ENCODE peak calls at places on chromosomes 7 and 10, in eight cellular contexts. One of them, this sample, is unnamed.

GRCh38 chr10:90871279-90871760 is 454 bp upstream of the RPP30 start:
- DNase-seq in tibial nerve: no peak
- DNase-seq in Peyer's patch: no peak
- DNase-seq in A549: peak
- DNase-seq in stomach: no peak
- DNase-seq in sigmoid colon: no peak
- DNase-seq in IMR-90: peak
- DNase-seq in HepG2: peak
- DNase-seq in this sample: peak

GRCh38 chr7:22819476-22819875 is 3.2 kb downstream of the TOMM7 start:
- DNase-seq in sigmoid colon: no peak
- DNase-seq in tibial nerve: no peak
- DNase-seq in stomach: no peak
- DNase-seq in IMR-90: no peak
- DNase-seq in HepG2: no peak
- DNase-seq in A549: no peak
- DNase-seq in Peyer's patch: no peak
- DNase-seq in this sample: no peak

GRCh38 chr7:33039257-33039904 is 23.2 kb downstream of the NT5C3A start:
- DNase-seq in A549: no peak
- DNase-seq in stomach: no peak
- DNase-seq in IMR-90: no peak
- DNase-seq in sigmoid colon: no peak
- DNase-seq in Peyer's patch: no peak
- DNase-seq in HepG2: no peak
- DNase-seq in tibial nerve: no peak
- DNase-seq in this sample: peak

GRCh38 chr7:78786055-78786454 is 667.4 kb downstream of the MAGI2 start:
- DNase-seq in IMR-90: no peak
- DNase-seq in HepG2: no peak
- DNase-seq in Peyer's patch: no peak
- DNase-seq in tibial nerve: no peak
- DNase-seq in A549: no peak
- DNase-seq in stomach: no peak
- DNase-seq in sigmoid colon: no peak
- DNase-seq in this sample: no peak

GRCh38 chr10:14684363-14684762 is 90.3 kb downstream of the FAM107B start:
- DNase-seq in A549: no peak
- DNase-seq in sigmoid colon: no peak
- DNase-seq in HepG2: no peak
- DNase-seq in IMR-90: no peak
- DNase-seq in tibial nerve: no peak
- DNase-seq in stomach: no peak
- DNase-seq in Peyer's patch: no peak
- DNase-seq in this sample: no peak

GRCh38 chr10:3239066-3239919 is 66.7 kb upstream of the PITRM1 start:
- DNase-seq in Peyer's patch: peak
- DNase-seq in sigmoid colon: peak
- DNase-seq in IMR-90: peak
- DNase-seq in HepG2: peak
- DNase-seq in A549: peak
- DNase-seq in stomach: peak
- DNase-seq in tibial nerve: peak
- DNase-seq in this sample: peak

GRCh38 chr10:100346351-100346764 is 675 bp upstream of the SCD start:
- DNase-seq in stomach: peak
- DNase-seq in IMR-90: peak
- DNase-seq in Peyer's patch: peak
- DNase-seq in tibial nerve: peak
- DNase-seq in sigmoid colon: peak
- DNase-seq in HepG2: peak
- DNase-seq in A549: peak
- DNase-seq in this sample: peak

GRCh38 chr10:92268763-92269162 is 22.1 kb downstream of the CPEB3 start:
- DNase-seq in IMR-90: no peak
- DNase-seq in stomach: no peak
- DNase-seq in HepG2: no peak
- DNase-seq in A549: no peak
- DNase-seq in Peyer's patch: no peak
- DNase-seq in sigmoid colon: no peak
- DNase-seq in tibial nerve: no peak
- DNase-seq in this sample: no peak

GRCh38 chr7:149787428-149788299 is 14.3 kb upstream of the ZNF467 start:
- DNase-seq in sigmoid colon: no peak
- DNase-seq in Peyer's patch: no peak
- DNase-seq in A549: peak
- DNase-seq in stomach: peak
- DNase-seq in tibial nerve: no peak
- DNase-seq in HepG2: no peak
- DNase-seq in IMR-90: no peak
- DNase-seq in this sample: peak

GRCh38 chr7:88216276-88216675 is 3.6 kb downstream of the SRI start:
- DNase-seq in HepG2: no peak
- DNase-seq in tibial nerve: no peak
- DNase-seq in sigmoid colon: no peak
- DNase-seq in stomach: no peak
- DNase-seq in Peyer's patch: no peak
- DNase-seq in IMR-90: no peak
- DNase-seq in A549: no peak
- DNase-seq in this sample: no peak

GRCh38 chr10:14454629-14455028 is 123.9 kb upstream of the FRMD4A start:
- DNase-seq in stomach: no peak
- DNase-seq in Peyer's patch: no peak
- DNase-seq in A549: no peak
- DNase-seq in HepG2: no peak
- DNase-seq in IMR-90: no peak
- DNase-seq in tibial nerve: no peak
- DNase-seq in sigmoid colon: no peak
- DNase-seq in this sample: no peak

GRCh38 chr10:89378006-89378627 is at the start of gene IFIT1B:
- DNase-seq in IMR-90: no peak
- DNase-seq in stomach: no peak
- DNase-seq in A549: no peak
- DNase-seq in tibial nerve: no peak
- DNase-seq in sigmoid colon: no peak
- DNase-seq in HepG2: no peak
- DNase-seq in Peyer's patch: no peak
- DNase-seq in this sample: no peak

GRCh38 chr10:110893559-110894179 is 21.9 kb downstream of the PDCD4 start:
- DNase-seq in IMR-90: peak
- DNase-seq in A549: peak
- DNase-seq in stomach: no peak
- DNase-seq in HepG2: peak
- DNase-seq in Peyer's patch: no peak
- DNase-seq in tibial nerve: no peak
- DNase-seq in sigmoid colon: no peak
- DNase-seq in this sample: peak

GRCh38 chr10:2893446-2893845 is 173.9 kb upstream of the PFKP start:
- DNase-seq in tibial nerve: no peak
- DNase-seq in Peyer's patch: no peak
- DNase-seq in IMR-90: no peak
- DNase-seq in stomach: no peak
- DNase-seq in sigmoid colon: no peak
- DNase-seq in A549: no peak
- DNase-seq in HepG2: no peak
- DNase-seq in this sample: no peak

GRCh38 chr10:43963793-43964425 is 315.2 kb upstream of the ZNF32 start:
- DNase-seq in A549: no peak
- DNase-seq in stomach: no peak
- DNase-seq in HepG2: no peak
- DNase-seq in Peyer's patch: no peak
- DNase-seq in sigmoid colon: no peak
- DNase-seq in IMR-90: no peak
- DNase-seq in tibial nerve: no peak
- DNase-seq in this sample: no peak

GRCh38 chr10:129161184-129161583 is 305.9 kb upstream of the MGMT start:
- DNase-seq in Peyer's patch: no peak
- DNase-seq in A549: no peak
- DNase-seq in sigmoid colon: no peak
- DNase-seq in stomach: no peak
- DNase-seq in HepG2: no peak
- DNase-seq in IMR-90: peak
- DNase-seq in tibial nerve: no peak
- DNase-seq in this sample: no peak

GRCh38 chr10:85978566-85979358 is 387.8 kb downstream of the GRID1 start:
- DNase-seq in tibial nerve: no peak
- DNase-seq in A549: no peak
- DNase-seq in IMR-90: no peak
- DNase-seq in HepG2: no peak
- DNase-seq in Peyer's patch: no peak
- DNase-seq in sigmoid colon: no peak
- DNase-seq in stomach: no peak
- DNase-seq in this sample: no peak

GRCh38 chr7:139075031-139075652 is 34.4 kb downstream of the ZC3HAV1 start:
- DNase-seq in stomach: peak
- DNase-seq in A549: peak
- DNase-seq in Peyer's patch: peak
- DNase-seq in tibial nerve: peak
- DNase-seq in IMR-90: peak
- DNase-seq in sigmoid colon: peak
- DNase-seq in HepG2: peak
- DNase-seq in this sample: peak

GRCh38 chr7:96380111-96380512 is 58.2 kb upstream of the SLC25A13 start:
- DNase-seq in HepG2: no peak
- DNase-seq in IMR-90: no peak
- DNase-seq in Peyer's patch: no peak
- DNase-seq in sigmoid colon: no peak
- DNase-seq in A549: no peak
- DNase-seq in stomach: no peak
- DNase-seq in tibial nerve: no peak
- DNase-seq in this sample: no peak

GRCh38 chr7:75762350-75762917 is 9.6 kb downstream of the CCL26 start:
- DNase-seq in Peyer's patch: no peak
- DNase-seq in A549: peak
- DNase-seq in IMR-90: peak
- DNase-seq in HepG2: peak
- DNase-seq in tibial nerve: no peak
- DNase-seq in sigmoid colon: no peak
- DNase-seq in stomach: no peak
- DNase-seq in this sample: peak

DNA sequence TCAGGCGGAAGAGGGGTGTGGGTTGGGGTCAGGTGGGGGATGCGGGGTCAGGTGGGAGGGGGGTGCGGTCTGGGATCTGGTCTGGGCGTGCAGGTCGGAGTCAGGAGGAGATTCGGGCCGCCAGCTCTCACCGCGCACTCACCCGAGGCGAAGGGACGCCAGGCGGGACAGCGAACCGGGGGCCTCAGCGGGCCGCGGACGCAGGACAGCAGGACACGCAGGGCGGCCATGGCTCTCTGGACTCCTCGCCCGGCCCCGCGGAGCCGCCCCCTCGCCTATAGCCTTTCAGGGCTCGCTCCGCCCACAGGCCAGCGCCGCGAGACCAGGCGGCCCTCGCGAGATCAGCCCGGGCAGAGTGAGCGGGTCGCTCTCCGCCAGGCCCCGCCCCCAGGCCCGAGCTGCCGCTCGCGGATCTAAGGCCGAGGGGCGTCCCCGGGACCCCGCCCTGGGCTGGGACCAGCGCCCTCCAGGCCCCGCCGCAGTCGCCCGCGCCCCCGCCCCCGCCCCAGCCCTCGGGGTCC is at the start of gene ECHS1:
- DNase-seq in tibial nerve: peak
- DNase-seq in A549: peak
- DNase-seq in sigmoid colon: peak
- DNase-seq in HepG2: peak
- DNase-seq in IMR-90: peak
- DNase-seq in stomach: peak
- DNase-seq in Peyer's patch: peak
- DNase-seq in this sample: peak
- TF ChIP-seq POLR2A in tibial nerve: peak
- TF ChIP-seq POLR2A in A549: peak
- TF ChIP-seq POLR2A in sigmoid colon: peak
- TF ChIP-seq POLR2A in HepG2: peak
- TF ChIP-seq POLR2A in IMR-90: peak
- TF ChIP-seq POLR2A in stomach: no peak
- TF ChIP-seq POLR2A in Peyer's patch: peak
- TF ChIP-seq POLR2A in this sample: peak

DNA sequence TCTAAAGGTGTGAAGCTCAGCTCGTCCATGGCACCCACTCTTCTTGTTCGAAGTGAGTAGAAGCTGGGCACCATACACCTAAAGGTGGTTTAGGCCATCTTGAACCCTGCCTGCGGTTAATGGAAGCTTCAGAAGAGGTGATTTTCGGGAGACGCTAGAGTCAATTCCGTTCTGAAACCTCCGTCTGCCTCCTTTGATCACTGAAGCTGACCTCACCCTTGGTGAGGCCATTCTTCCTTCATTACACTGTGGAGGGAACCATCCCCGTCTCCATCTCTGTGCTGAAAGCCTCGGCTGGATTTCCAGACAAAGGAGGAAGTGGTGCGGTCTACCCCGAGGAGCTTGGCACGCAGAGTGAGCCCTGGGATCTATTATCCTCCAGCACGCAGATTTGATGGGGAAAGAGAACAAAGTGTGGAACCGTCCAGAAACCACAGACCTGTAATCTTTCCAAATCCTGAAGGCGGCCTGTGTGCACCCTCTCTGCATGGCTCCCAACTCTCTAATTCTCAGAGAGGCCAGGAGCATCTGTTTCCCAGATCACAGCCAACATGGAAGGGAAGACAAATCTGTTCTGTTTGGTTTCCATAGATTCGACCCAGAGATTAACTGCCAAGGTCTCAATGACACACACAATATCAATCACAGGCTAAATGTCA is 49.1 kb upstream of the SAMD8 start:
- DNase-seq in sigmoid colon: no peak
- DNase-seq in stomach: no peak
- DNase-seq in A549: no peak
- DNase-seq in HepG2: no peak
- DNase-seq in IMR-90: peak
- DNase-seq in Peyer's patch: no peak
- DNase-seq in tibial nerve: no peak
- DNase-seq in this sample: no peak
- TF ChIP-seq POLR2A in sigmoid colon: no peak
- TF ChIP-seq POLR2A in stomach: no peak
- TF ChIP-seq POLR2A in A549: no peak
- TF ChIP-seq POLR2A in HepG2: no peak
- TF ChIP-seq POLR2A in IMR-90: no peak
- TF ChIP-seq POLR2A in Peyer's patch: no peak
- TF ChIP-seq POLR2A in tibial nerve: no peak
- TF ChIP-seq POLR2A in this sample: no peak

GRCh38 chr10:5094265-5095205 is at the start of gene AKR1C3:
- DNase-seq in IMR-90: peak
- DNase-seq in tibial nerve: no peak
- DNase-seq in HepG2: peak
- DNase-seq in Peyer's patch: peak
- DNase-seq in sigmoid colon: no peak
- DNase-seq in A549: peak
- DNase-seq in stomach: no peak
- DNase-seq in this sample: peak
- TF ChIP-seq POLR2A in IMR-90: no peak
- TF ChIP-seq POLR2A in tibial nerve: no peak
- TF ChIP-seq POLR2A in HepG2: peak
- TF ChIP-seq POLR2A in Peyer's patch: peak
- TF ChIP-seq POLR2A in sigmoid colon: peak
- TF ChIP-seq POLR2A in A549: peak
- TF ChIP-seq POLR2A in stomach: no peak
- TF ChIP-seq POLR2A in this sample: peak

DNA sequence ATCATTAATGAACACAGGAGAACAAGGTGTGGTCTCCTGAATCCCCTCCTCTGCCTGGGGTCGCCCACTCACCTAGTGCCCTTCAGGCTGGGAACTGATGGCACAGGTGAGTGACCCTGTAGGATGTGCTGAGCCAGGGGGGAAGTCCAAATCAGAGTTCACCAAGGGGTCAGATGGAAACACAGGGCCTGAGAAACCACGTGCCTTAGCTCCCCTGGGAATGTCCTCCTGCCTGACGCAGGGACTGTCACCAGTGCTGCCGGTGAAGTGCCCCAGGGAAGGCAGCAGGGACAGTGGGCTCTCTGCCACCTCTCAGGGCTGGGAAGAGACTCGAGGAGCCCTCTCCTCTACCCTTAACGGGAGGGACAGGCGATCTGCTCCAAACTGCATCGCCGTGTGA is 5.8 kb upstream of the PYROXD2 start:
- DNase-seq in sigmoid colon: peak
- DNase-seq in IMR-90: no peak
- DNase-seq in Peyer's patch: no peak
- DNase-seq in stomach: no peak
- DNase-seq in tibial nerve: no peak
- DNase-seq in HepG2: no peak
- DNase-seq in A549: no peak
- DNase-seq in this sample: no peak
- TF ChIP-seq POLR2A in sigmoid colon: no peak
- TF ChIP-seq POLR2A in IMR-90: no peak
- TF ChIP-seq POLR2A in Peyer's patch: no peak
- TF ChIP-seq POLR2A in stomach: no peak
- TF ChIP-seq POLR2A in tibial nerve: no peak
- TF ChIP-seq POLR2A in HepG2: no peak
- TF ChIP-seq POLR2A in A549: no peak
- TF ChIP-seq POLR2A in this sample: no peak